ENCODE peak calls at places on chromosomes 6 and 20, in seven cellular contexts. J, P, M, F, N, W and R are unnamed samples.

GRCh38 chr6:128655978-128656498 is 135.6 kb upstream of the PTPRK start:
- DNase-seq in N (peak; percentile 78), W (peak; percentile 89), P (no peak), J (no peak), F (peak; percentile 76), M (no peak), R (no peak)

GRCh38 chr6:43924222-43924702 is 154.3 kb downstream of the VEGFA start:
- DNase-seq in N (no peak), W (no peak), F (no peak), P (peak; percentile 56), M (no peak), J (no peak), R (no peak)

GRCh38 chr20:23622839-23623343 is 14.9 kb downstream of the CST3 start:
- DNase-seq in W (peak; percentile 92), J (peak; percentile 81), P (peak; percentile 67), F (peak; percentile 78), N (peak; percentile 60), M (peak; percentile 62), R (no peak)

GRCh38 chr6:145863988-145864616 is 49.5 kb upstream of the FBXO30 start:
- DNase-seq in P (no peak), M (no peak), F (no peak), N (no peak), J (no peak), W (no peak), R (no peak)

GRCh38 chr6:16747232-16748027 is 13.8 kb downstream of the ATXN1 start:
- DNase-seq in F (peak; percentile 85), N (no peak), M (no peak), J (no peak), W (peak; percentile 77), P (no peak), R (no peak)

GRCh38 chr20:46402236-46402886 is 4.1 kb downstream of the ELMO2 start:
- DNase-seq in J (no peak), F (no peak), W (no peak), M (no peak), N (no peak), P (no peak), R (no peak)

GRCh38 chr6:149043476-149044130 is 273.9 kb upstream of the TAB2 start:
- DNase-seq in F (no peak), M (no peak), P (no peak), N (no peak), W (peak; percentile 37), J (no peak), R (no peak)

GRCh38 chr6:129717287-129717686 is 7.3 kb upstream of the ARHGAP18 start:
- DNase-seq in W (peak; percentile 20), F (no peak), N (no peak), J (no peak), P (no peak), M (no peak), R (no peak)

GRCh38 chr6:157227202-157228166 is 95.8 kb downstream of the TMEM242 start:
- DNase-seq in F (no peak), M (no peak), W (peak; percentile 44), J (no peak), N (no peak), P (no peak), R (no peak)

GRCh38 chr6:167200806-167201205 is 43.0 kb upstream of the GPR31 start:
- DNase-seq in J (no peak), M (no peak), N (no peak), P (no peak), F (no peak), W (no peak), R (no peak)

GRCh38 chr6:148968636-148969270 is 221.9 kb downstream of the UST start:
- DNase-seq in P (no peak), N (no peak), F (no peak), W (no peak), M (no peak), J (no peak), R (no peak)

GRCh38 chr6:133817460-133818047 is 71.4 kb upstream of the TCF21 start:
- DNase-seq in J (no peak), W (peak; percentile 16), M (no peak), N (no peak), P (no peak), F (no peak), R (no peak)

GRCh38 chr6:55827818-55828522 is 47.4 kb downstream of the BMP5 start:
- DNase-seq in M (no peak), N (no peak), W (peak; percentile 26), J (no peak), F (no peak), P (no peak), R (no peak)

GRCh38 chr6:72218125-72218524 is 331.8 kb downstream of the RIMS1 start:
- DNase-seq in M (peak; percentile 22), J (no peak), W (peak; percentile 13), P (no peak), F (peak; percentile 4), N (no peak), R (no peak)

GRCh38 chr20:8573686-8574085 is 441.6 kb downstream of the PLCB1 start:
- DNase-seq in J (no peak), F (no peak), N (no peak), M (no peak), W (no peak), P (no peak), R (no peak)

GRCh38 chr6:163500105-163500504 is 85.6 kb downstream of the QKI start:
- DNase-seq in P (no peak), W (no peak), M (no peak), N (no peak), F (no peak), J (no peak), R (no peak)

GRCh38 chr6:163496205-163496604 is 81.7 kb downstream of the QKI start:
- DNase-seq in F (no peak), M (no peak), J (no peak), P (no peak), W (no peak), N (no peak), R (no peak)

GRCh38 chr6:163504984-163505640 is 90.6 kb downstream of the QKI start:
- DNase-seq in W (no peak), N (no peak), P (no peak), J (no peak), M (no peak), F (no peak), R (no peak)

GRCh38 chr6:163501440-163501839 is 86.9 kb downstream of the QKI start:
- DNase-seq in P (no peak), W (no peak), M (no peak), J (no peak), N (no peak), F (no peak), R (no peak)

DNA sequence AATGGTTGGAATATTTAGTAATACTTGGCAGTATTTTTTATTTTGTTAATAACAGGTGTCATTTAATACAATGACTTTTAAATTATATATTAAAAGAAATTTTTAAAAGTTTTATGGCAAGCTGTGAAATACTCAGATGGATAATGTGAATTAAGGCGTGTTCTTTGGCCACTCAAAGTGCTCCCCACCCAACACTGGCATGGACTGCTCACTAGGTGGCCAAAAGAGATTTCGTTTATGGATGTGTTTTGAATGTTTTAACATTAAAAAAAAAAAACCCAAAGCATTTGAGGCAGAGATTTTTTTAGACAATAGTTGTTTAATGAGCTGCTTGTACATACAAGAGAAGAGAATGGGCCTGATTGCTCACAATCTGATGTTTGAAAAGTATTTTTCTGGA is 86.5 kb downstream of the QKI start:
- DNase-seq in M (no peak), P (no peak), W (no peak), J (no peak), F (no peak), N (no peak), R (no peak)
- TF ChIP-seq CTCF in M (no peak), P (no peak), W (no peak), J (no peak), F (no peak), N (no peak), R (no peak)

GRCh38 chr6:4844108-4844507 is 67.9 kb downstream of the CDYL start:
- DNase-seq in N (no peak), W (no peak), P (no peak), J (no peak), F (no peak), M (no peak), R (no peak)
- TF ChIP-seq CTCF in N (no peak), W (peak; percentile 71), P (peak; percentile 13), J (peak; percentile 4), F (peak; percentile 52), M (no peak), R (no peak)

GRCh38 chr6:10759312-10759839 is 11.8 kb downstream of the TMEM14B start:
- DNase-seq in N (peak; percentile 59), J (no peak), M (no peak), W (peak; percentile 99), F (peak; percentile 93), P (no peak), R (no peak)
- TF ChIP-seq CTCF in N (peak; percentile 66), J (peak; percentile 27), M (no peak), W (peak; percentile 73), F (peak; percentile 63), P (peak; percentile 37), R (peak; percentile 43)

GRCh38 chr6:109853426-109853825 is 124.7 kb upstream of the GPR6 start:
- DNase-seq in W (no peak), J (no peak), N (no peak), P (no peak), M (no peak), F (no peak), R (no peak)
- TF ChIP-seq CTCF in W (no peak), J (no peak), N (no peak), P (no peak), M (no peak), F (no peak), R (no peak)

DNA sequence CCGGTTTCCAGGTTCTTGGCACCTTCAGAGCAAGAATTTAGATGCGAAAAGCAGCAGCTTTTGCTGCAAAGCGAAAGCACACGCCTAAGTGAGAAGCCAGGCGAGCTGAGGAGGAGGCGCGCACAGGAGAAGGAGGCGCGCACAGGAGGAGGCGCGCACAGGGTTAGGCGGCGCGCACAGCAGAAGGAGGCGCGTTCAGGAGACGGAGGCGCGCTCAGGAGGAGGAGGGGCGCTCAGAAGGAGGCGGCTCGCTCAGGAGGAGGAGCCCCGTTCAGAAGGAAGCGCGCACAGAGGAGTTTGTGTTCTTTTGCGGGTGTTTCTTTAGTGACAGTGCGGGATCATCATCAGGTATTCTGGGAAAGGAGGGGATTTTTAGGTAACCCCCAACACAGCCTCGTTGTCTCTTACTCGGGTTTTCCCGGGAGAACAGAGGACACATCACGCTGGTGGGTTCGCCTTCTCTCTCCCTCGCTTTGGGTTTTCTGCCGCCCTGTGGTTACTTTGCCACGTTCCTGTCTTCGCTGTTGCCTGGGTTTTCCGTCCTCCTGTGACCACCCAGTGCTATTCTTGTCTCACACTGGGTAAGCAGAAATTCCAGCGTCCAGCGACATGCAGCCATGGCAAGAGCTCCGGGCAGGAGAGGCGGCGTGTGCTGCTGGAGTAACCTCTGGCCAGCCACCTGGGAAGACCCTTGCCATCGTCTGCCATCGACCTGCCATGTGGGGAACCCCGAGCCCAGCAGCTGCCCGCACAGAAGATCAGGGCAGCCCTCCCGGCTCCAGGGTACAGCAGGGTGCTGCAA is 47.0 kb downstream of the WDR27 start:
- DNase-seq in M (peak; percentile 73), P (peak; percentile 81), F (no peak), W (peak; percentile 74), J (peak; percentile 69), N (peak; percentile 11), R (peak; percentile 39)
- TF ChIP-seq CTCF in M (peak; percentile 45), P (peak; percentile 17), F (peak; percentile 47), W (peak; percentile 64), J (no peak), N (peak; percentile 40), R (no peak)

GRCh38 chr20:15699431-15700146 is 873.7 kb downstream of the KIF16B start:
- DNase-seq in P (no peak), M (no peak), W (peak; percentile 12), F (no peak), N (no peak), J (no peak), R (no peak)
- TF ChIP-seq CTCF in P (no peak), M (no peak), W (peak; percentile 36), F (no peak), N (no peak), J (no peak), R (no peak)

GRCh38 chr6:35622283-35622682 is 66.4 kb downstream of the FKBP5 start:
- DNase-seq in N (no peak), F (no peak), P (no peak), J (no peak), M (no peak), W (no peak), R (no peak)
- TF ChIP-seq CTCF in N (no peak), F (no peak), P (no peak), J (no peak), M (no peak), W (no peak), R (no peak)